ENCODE peak calls at places on chromosomes 16 and 17, in six cellular contexts. R is fibroblast of lung, K is RWPE1, Z is breast epithelium, I is thoracic aorta, Y is foreskin fibroblast. W is an unnamed sample.

GRCh38 chr17:32813021-32813420 is 63.9 kb downstream of the MYO1D start:
- DNase-seq in R (no peak), K (peak), Z (no peak), I (no peak), Y (no peak), W (peak)

GRCh38 chr16:69796285-69797118 is 34.4 kb downstream of the WWP2 start:
- DNase-seq in R (peak), K (peak), Z (no peak), I (no peak), Y (peak), W (peak)

GRCh38 chr17:81260641-81261040 is 21.5 kb downstream of the NDUFAF8 start:
- DNase-seq in R (no peak), K (no peak), Z (no peak), I (no peak), Y (no peak), W (no peak)

GRCh38 chr16:2159052-2159838 is 3.7 kb downstream of the TRAF7 start:
- DNase-seq in R (peak), K (no peak), Z (no peak), I (no peak), Y (no peak), W (no peak)

GRCh38 chr16:27929818-27930217 is 133.7 kb downstream of the GSG1L start:
- DNase-seq in R (no peak), K (no peak), Z (no peak), I (no peak), Y (no peak), W (no peak)

GRCh38 chr16:81319221-81319912 is 4.6 kb downstream of the GAN start:
- DNase-seq in R (peak), K (peak), Z (no peak), I (no peak), Y (peak), W (peak)

GRCh38 chr17:13837417-13837816 is 231.9 kb upstream of the COX10 start:
- DNase-seq in R (no peak), K (no peak), Z (no peak), I (no peak), Y (no peak), W (no peak)

GRCh38 chr17:55117063-55117611 is 147.6 kb upstream of the HLF start:
- DNase-seq in R (no peak), K (no peak), Z (no peak), I (no peak), Y (no peak), W (no peak)

GRCh38 chr16:53836142-53836541 is 132.2 kb downstream of the FTO start:
- DNase-seq in R (no peak), K (no peak), Z (no peak), I (no peak), Y (no peak), W (no peak)

GRCh38 chr17:81302324-81302723 is 7.2 kb upstream of the SLC38A10 start:
- DNase-seq in R (no peak), K (no peak), Z (no peak), I (no peak), Y (no peak), W (no peak)

GRCh38 chr16:10964039-10964890 is 19.9 kb downstream of the CLEC16A start:
- DNase-seq in R (peak), K (peak), Z (peak), I (peak), Y (peak), W (peak)

GRCh38 chr17:55710410-55710809 is 12.3 kb downstream of the TMEM100 start:
- DNase-seq in R (no peak), K (no peak), Z (no peak), I (no peak), Y (peak), W (no peak)

GRCh38 chr16:81740163-81740562 is 38.9 kb upstream of the PLCG2 start:
- DNase-seq in R (no peak), K (no peak), Z (no peak), I (no peak), Y (no peak), W (no peak)

GRCh38 chr17:38504216-38504615 is 76.0 kb downstream of the ARHGAP23 start:
- DNase-seq in R (no peak), K (no peak), Z (no peak), I (no peak), Y (no peak), W (no peak)

GRCh38 chr17:31492880-31493655 is 101.6 kb downstream of the RAB11FIP4 start:
- DNase-seq in R (peak), K (no peak), Z (no peak), I (no peak), Y (no peak), W (no peak)

GRCh38 chr16:52203096-52203495 is 343.8 kb downstream of the TOX3 start:
- DNase-seq in R (peak), K (peak), Z (no peak), I (no peak), Y (no peak), W (no peak)

GRCh38 chr16:82684246-82684645 is 57.5 kb downstream of the CDH13 start:
- DNase-seq in R (peak), K (no peak), Z (no peak), I (no peak), Y (no peak), W (peak)

GRCh38 chr17:32956240-32956970 is 28.5 kb downstream of the TMEM98 start:
- DNase-seq in R (no peak), K (no peak), Z (no peak), I (no peak), Y (no peak), W (no peak)

GRCh38 chr17:59963738-59964454 is 644 bp downstream of the RNFT1 start:
- DNase-seq in R (peak), K (peak), Z (no peak), I (no peak), Y (peak), W (peak)

GRCh38 chr17:64661981-64662773 is at the start of gene SMURF2:
- DNase-seq in R (peak), K (peak), Z (peak), I (peak), Y (peak), W (peak)

GRCh38 chr16:12462690-12463646 is 340.7 kb downstream of the CPPED1 start:
- DNase-seq in R (peak), K (no peak), Z (no peak), I (no peak), Y (peak), W (peak)

GRCh38 chr16:66622863-66623262 is 18.4 kb downstream of the CMTM3 start:
- DNase-seq in R (peak), K (no peak), Z (no peak), I (no peak), Y (no peak), W (no peak)

GRCh38 chr17:69067274-69068047 is 6.7 kb upstream of the ABCA9 start:
- DNase-seq in R (no peak), K (no peak), Z (no peak), I (no peak), Y (no peak), W (no peak)
- TF ChIP-seq CTCF in R (no peak), K (no peak), Z (no peak), I (no peak), Y (no peak), W (no peak)

GRCh38 chr16:85632709-85633437 is 19.8 kb downstream of the GSE1 start:
- DNase-seq in R (no peak), K (no peak), Z (no peak), I (no peak), Y (no peak), W (no peak)

GRCh38 chr16:85635545-85636140 is 22.5 kb downstream of the GSE1 start:
- DNase-seq in R (no peak), K (peak), Z (no peak), I (no peak), Y (no peak), W (no peak)

GRCh38 chr16:85633438-85633743 is 20.3 kb downstream of the GSE1 start:
- DNase-seq in R (no peak), K (no peak), Z (no peak), I (no peak), Y (no peak), W (no peak)

GRCh38 chr16:85634747-85635544 is 21.8 kb downstream of the GSE1 start:
- DNase-seq in R (no peak), K (no peak), Z (no peak), I (no peak), Y (no peak), W (no peak)

GRCh38 chr16:85633888-85634287 is 20.8 kb downstream of the GSE1 start:
- DNase-seq in R (no peak), K (no peak), Z (no peak), I (no peak), Y (no peak), W (no peak)
- TF ChIP-seq CTCF in R (no peak), K (no peak), Z (no peak), I (no peak), Y (no peak), W (no peak)

DNA sequence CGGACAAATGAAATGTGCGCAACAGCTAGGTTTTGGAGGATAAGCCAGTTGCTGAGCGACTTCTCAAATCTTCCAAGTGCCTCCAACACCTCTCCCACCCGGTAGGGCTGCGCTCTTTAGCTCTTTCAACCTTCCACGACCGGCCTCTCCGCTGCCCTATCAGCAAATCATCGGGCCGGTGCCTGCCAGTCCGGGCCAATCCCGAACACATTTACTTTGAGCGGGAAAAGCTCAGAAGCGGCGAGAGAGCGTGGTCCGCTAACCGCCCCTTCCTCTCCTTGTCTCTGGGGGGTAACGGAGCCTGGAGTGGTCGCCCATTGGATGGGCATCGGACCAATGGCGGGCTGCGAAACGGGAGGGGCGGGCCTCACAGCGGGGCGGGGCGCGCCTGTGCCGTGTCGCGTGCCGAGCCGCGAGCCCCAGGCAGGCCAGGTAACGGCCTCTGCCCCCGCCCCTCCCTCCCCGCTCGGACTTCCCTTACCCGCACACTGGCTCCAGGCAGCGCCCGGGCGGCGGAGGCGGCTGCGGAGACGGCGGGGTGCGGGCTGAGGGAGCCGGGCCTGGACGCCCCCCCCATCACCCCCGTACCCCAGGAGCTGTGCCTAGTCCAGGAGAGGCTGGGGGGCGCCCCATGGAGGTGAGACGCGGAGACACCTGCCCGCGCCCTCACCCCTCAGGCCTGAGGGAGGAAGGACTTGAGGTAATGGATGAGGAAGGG is at the start of gene MEIOC:
- DNase-seq in R (peak), K (peak), Z (no peak), I (no peak), Y (no peak), W (no peak)
- TF ChIP-seq CTCF in R (no peak), K (no peak), Z (no peak), I (no peak), Y (no peak), W (no peak)

DNA sequence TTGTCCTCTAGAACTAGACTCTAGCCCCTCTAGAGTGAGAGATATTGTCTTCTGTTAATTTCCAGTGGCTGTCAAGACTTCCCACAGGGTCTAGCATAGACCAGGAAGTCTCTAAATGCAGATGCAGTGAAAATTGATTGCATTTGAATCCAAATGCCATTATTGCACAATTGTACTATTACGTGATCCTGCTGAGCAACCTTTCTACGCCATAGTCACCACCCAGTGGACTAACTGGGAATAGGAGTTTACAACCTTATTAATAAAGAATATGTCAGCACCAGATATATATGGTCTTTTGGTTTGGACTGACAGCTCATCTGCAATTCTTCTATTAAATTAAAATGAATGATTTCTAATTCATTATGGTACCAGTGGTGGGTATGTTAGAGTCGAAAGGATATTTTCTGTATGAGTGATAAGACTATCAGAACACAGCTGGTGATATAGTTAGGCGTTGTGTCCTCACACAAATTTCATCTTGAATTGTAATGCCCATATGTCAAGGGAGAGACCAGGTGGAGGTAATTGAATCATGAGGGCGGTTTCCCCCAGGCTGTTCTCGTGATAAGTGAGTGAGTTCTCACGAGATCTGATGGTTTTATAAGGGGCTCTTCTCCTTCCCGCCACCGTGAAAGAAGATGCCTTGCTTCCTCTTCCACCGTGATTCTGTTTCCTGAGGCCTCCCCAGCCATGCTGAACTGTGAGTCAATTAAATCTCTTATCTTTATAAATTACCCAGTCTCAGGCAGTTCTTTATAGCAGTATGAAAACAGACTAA is 138.9 kb upstream of the CA10 start:
- DNase-seq in R (no peak), K (peak), Z (no peak), I (no peak), Y (no peak), W (no peak)
- TF ChIP-seq CTCF in R (no peak), K (peak), Z (no peak), I (no peak), Y (no peak), W (no peak)

GRCh38 chr17:30372755-30373154 is 6.0 kb upstream of the CPD start:
- DNase-seq in R (peak), K (peak), Z (no peak), I (no peak), Y (peak), W (peak)
- TF ChIP-seq CTCF in R (no peak), K (peak), Z (no peak), I (no peak), Y (no peak), W (peak)

DNA sequence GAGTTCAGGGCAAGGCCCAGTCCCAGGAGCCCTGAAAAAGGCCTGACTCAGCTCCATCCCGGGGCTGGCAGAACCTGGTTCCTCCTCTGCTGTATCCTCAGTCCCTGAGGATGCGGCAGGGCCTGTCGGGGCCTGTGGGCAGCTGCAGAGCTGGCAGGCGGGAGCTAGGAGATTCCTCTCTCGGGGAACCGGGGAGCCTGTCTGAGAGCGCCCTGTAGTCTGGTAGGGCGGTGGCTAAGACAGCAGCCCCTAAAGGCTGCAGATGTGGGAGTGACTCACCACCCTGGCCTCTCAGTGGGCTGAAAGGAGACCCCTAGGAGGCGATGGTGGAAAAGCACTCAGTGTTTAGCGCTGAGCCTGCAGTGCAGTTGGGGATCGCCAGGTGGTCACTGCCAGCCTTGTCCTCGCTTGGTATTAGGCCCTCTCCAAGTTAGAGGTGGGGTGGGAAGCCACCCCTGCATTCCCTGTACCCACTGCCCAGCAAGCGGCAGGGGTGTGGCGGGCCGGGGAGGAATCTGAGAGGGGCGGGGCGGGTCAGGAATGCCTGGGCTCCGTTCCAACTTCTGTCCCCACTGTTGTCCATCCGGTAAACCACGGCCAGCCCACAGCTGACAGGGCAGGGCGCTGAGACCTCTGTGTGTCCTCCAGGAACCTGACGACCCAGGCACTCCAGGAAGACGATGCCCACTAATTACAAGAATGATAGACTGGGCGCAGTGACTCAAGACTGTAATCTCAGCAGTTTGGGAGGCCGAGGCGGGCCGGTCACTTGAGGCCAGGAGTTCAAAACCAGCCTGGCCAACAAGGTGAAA is 29.5 kb upstream of the CDH1 start:
- DNase-seq in R (peak), K (peak), Z (peak), I (no peak), Y (no peak), W (no peak)
- TF ChIP-seq CTCF in R (no peak), K (peak), Z (no peak), I (no peak), Y (no peak), W (no peak)

W was measured in HFFc6.